ENCODE peak calls at places on chromosomes 3 and 15, in four cellular contexts. R is K562, N is GM12878, G is SK-N-SH. A is an unnamed sample.

GRCh38 chr3:29764603-29765254 is 483.9 kb downstream of the RBMS3 start:
- DNase-seq in R (no peak), N (no peak), G (no peak), A (no peak)

GRCh38 chr3:13019243-13019701 is 54.0 kb downstream of the IQSEC1 start:
- DNase-seq in R (peak), N (no peak), G (peak), A (peak)

GRCh38 chr3:126528800-126529541 is 5.0 kb downstream of the CHST13 start:
- DNase-seq in R (no peak), N (no peak), G (peak), A (no peak)

GRCh38 chr3:170154084-170154483 is 27.4 kb downstream of the PHC3 start:
- DNase-seq in R (no peak), N (no peak), G (no peak), A (no peak)

GRCh38 chr3:46829699-46830208 is 33.5 kb downstream of the MYL3 start:
- DNase-seq in R (no peak), N (peak), G (no peak), A (no peak)

GRCh38 chr3:63390831-63391230 is 112.7 kb downstream of the SYNPR start:
- DNase-seq in R (no peak), N (no peak), G (no peak), A (no peak)

GRCh38 chr15:64611085-64611484 is 150.7 kb downstream of the ZNF609 start:
- DNase-seq in R (no peak), N (no peak), G (no peak), A (no peak)

GRCh38 chr3:49805884-49806701 is 3.0 kb downstream of the INKA1 start:
- DNase-seq in R (peak), N (no peak), G (peak), A (peak)

GRCh38 chr3:121552379-121552778 is 6.6 kb upstream of the POLQ start:
- DNase-seq in R (peak), N (no peak), G (no peak), A (no peak)

GRCh38 chr3:146594843-146595482 is 10.2 kb downstream of the PLSCR5 start:
- DNase-seq in R (peak), N (no peak), G (no peak), A (no peak)

GRCh38 chr3:130424837-130425236 is 79.4 kb downstream of the COL6A5 start:
- DNase-seq in R (no peak), N (no peak), G (no peak), A (no peak)

GRCh38 chr3:32238816-32239637 is 547 bp downstream of the CMTM8 start:
- DNase-seq in R (no peak), N (no peak), G (no peak), A (peak)

GRCh38 chr3:123568034-123568433 is 16.8 kb downstream of the HACD2 start:
- DNase-seq in R (no peak), N (no peak), G (no peak), A (no peak)

GRCh38 chr15:76339302-76340197 is 3.0 kb downstream of the ISL2 start:
- DNase-seq in R (no peak), N (no peak), G (peak), A (peak)

GRCh38 chr3:94098487-94098886 is 35.6 kb downstream of the NSUN3 start:
- DNase-seq in R (no peak), N (no peak), G (no peak), A (no peak)

GRCh38 chr3:114440700-114441099 is 146.9 kb downstream of the TIGIT start:
- DNase-seq in R (no peak), N (no peak), G (no peak), A (no peak)

GRCh38 chr3:44104668-44105321 is 136.9 kb upstream of the TOPAZ1 start:
- DNase-seq in R (no peak), N (peak), G (no peak), A (no peak)

GRCh38 chr3:14000556-14000955 is 120.7 kb upstream of the WNT7A start:
- DNase-seq in R (no peak), N (no peak), G (no peak), A (no peak)

GRCh38 chr15:87349181-87349580 is 907.4 kb downstream of the NTRK3 start:
- DNase-seq in R (no peak), N (no peak), G (peak), A (no peak)

GRCh38 chr3:141798455-141798854 is 35.2 kb downstream of the GRK7 start:
- DNase-seq in R (no peak), N (no peak), G (no peak), A (no peak)

GRCh38 chr3:198028718-198029117 is 68.7 kb downstream of the LMLN start:
- DNase-seq in R (peak), N (no peak), G (no peak), A (no peak)

GRCh38 chr3:128504533-128504915 is 11.5 kb upstream of the GATA2 start:
- DNase-seq in R (no peak), N (no peak), G (no peak), A (no peak)

GRCh38 chr3:185559706-185560090 is 7.3 kb upstream of the LIPH start:
- DNase-seq in R (no peak), N (no peak), G (no peak), A (no peak)

GRCh38 chr3:154766765-154767503 is 313.2 kb upstream of the MME start:
- DNase-seq in R (no peak), N (no peak), G (no peak), A (no peak)

GRCh38 chr15:63358296-63359029 is 23.2 kb downstream of the CA12 start:
- DNase-seq in R (no peak), N (no peak), G (no peak), A (no peak)

GRCh38 chr3:72144773-72145505 is 360.0 kb upstream of the PROK2 start:
- DNase-seq in R (peak), N (no peak), G (peak), A (no peak)

GRCh38 chr3:107065094-107065861 is 312.0 kb upstream of the CCDC54 start:
- DNase-seq in R (no peak), N (no peak), G (peak), A (no peak)

GRCh38 chr15:56811586-56811985 is 78.3 kb upstream of the ZNF280D start:
- DNase-seq in R (no peak), N (no peak), G (no peak), A (no peak)

GRCh38 chr3:94310736-94311135 is 247.9 kb downstream of the NSUN3 start:
- DNase-seq in R (no peak), N (no peak), G (no peak), A (no peak)

GRCh38 chr3:56812749-56813655 is 11.3 kb upstream of the ARHGEF3 start:
- DNase-seq in R (no peak), N (no peak), G (no peak), A (no peak)

GRCh38 chr3:183131735-183132134 is 30.8 kb downstream of the LAMP3 start:
- DNase-seq in R (no peak), N (no peak), G (no peak), A (no peak)

GRCh38 chr3:108241721-108242120 is 19.5 kb upstream of the IFT57 start:
- DNase-seq in R (no peak), N (no peak), G (no peak), A (no peak)

GRCh38 chr3:159604151-159604581 is 384.5 kb upstream of the IL12A start:
- DNase-seq in R (no peak), N (no peak), G (no peak), A (no peak)

DNA sequence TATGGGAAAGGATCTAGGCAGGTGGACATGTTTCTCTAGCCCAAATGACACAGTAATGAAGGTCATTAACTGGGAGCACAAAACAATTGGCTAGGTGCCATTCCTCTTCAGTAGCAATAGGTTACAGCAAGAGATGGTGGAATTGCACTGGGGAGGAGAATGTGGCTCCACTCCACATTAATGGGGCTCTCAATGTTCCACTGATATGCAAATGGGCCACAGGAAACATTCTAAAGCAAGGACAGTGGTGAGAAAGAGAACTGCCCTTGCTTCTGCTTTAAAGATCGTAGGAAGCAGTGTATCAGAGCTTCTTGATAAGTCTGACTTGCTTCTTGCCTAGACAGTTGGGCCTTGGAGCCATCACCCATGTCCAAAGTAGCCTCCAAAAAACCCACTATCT is 271.4 kb upstream of the PPP2R3A start:
- DNase-seq in R (no peak), N (no peak), G (no peak), A (no peak)
- TF ChIP-seq USF1 in R (no peak), N (no peak), G (no peak), A (no peak)

GRCh38 chr15:47812436-47813109 is 95.3 kb downstream of the SEMA6D start:
- DNase-seq in R (no peak), N (peak), G (no peak), A (no peak)

GRCh38 chr15:47813985-47814384 is 96.7 kb downstream of the SEMA6D start:
- DNase-seq in R (no peak), N (peak), G (no peak), A (no peak)

GRCh38 chr15:47806008-47806407 is 88.7 kb downstream of the SEMA6D start:
- DNase-seq in R (no peak), N (no peak), G (peak), A (no peak)

DNA sequence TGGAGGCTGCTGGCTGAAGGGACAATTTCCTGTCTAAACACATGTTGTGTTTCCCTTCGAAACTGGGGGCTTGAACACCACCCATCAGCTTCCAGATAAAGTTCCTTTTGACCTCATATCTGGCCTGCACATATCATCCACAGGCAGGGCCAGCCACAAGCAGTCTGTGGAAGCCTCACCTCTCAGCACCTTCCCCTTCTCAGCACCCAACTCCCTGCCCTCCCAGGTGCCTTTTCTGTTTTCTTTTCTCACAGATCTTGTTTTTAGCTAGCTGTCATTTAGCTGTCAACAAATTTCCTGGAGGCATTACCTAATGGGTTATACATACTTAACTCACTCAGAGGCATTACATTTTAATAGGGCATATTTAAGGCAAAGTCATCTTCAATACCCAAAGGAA is 93.9 kb downstream of the SEMA6D start:
- DNase-seq in R (no peak), N (no peak), G (no peak), A (no peak)
- TF ChIP-seq USF1 in R (no peak), N (no peak), G (no peak), A (no peak)

GRCh38 chr15:25345943-25346342 is 92.9 kb downstream of the UBE3A start:
- DNase-seq in R (no peak), N (no peak), G (peak), A (peak)
- TF ChIP-seq USF1 in R (no peak), N (no peak), G (no peak), A (no peak)

GRCh38 chr15:66514586-66514985 is 9.5 kb downstream of the ZWILCH start:
- DNase-seq in R (no peak), N (no peak), G (no peak), A (no peak)

DNA sequence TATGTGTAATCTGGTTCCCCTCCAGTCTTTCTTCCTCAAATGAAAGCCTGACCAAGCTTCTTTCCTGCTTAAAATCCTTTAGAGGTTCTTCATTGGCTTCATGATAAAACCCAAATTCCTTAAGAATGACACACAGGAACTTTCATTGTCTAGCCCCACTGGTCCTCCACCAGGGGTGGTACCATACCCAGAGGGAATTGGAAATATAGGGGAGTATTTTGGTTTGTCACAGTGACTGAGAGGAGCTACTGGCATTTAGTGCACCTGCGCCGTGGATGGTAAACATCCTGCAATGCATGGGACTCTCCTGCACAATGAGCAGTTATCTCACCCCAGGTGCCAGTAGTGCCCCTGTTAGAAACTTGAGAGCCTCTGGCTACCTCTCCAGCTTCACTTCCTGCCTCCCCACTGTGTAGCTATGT is 10.8 kb downstream of the ZWILCH start:
- DNase-seq in R (no peak), N (no peak), G (no peak), A (no peak)
- TF ChIP-seq USF1 in R (no peak), N (no peak), G (no peak), A (no peak)

DNA sequence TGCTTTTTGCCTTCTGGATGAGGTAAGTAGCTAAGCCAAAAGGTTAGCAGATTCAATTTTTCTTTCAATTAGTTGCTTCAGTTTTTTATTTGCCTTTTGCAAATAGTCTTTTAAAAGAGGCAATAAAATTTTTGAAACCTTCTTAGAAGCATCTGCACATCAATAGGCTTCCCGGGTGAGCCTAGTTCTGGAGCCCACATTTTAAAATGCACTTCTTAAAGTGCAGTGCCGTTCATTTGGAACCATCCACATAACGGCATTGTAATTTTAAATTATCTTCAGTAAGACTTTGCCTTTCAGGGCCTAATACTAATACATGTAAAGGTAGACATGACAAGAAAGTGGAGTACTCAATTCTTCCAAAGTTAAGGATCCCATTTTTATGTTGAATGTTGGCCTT is 269.2 kb downstream of the THSD4 start:
- DNase-seq in R (no peak), N (no peak), G (no peak), A (no peak)
- TF ChIP-seq USF1 in R (no peak), N (no peak), G (no peak), A (no peak)

GRCh38 chr3:10299679-10300078 is 6.9 kb upstream of the GHRL start:
- DNase-seq in R (no peak), N (no peak), G (no peak), A (no peak)
- TF ChIP-seq USF1 in R (no peak), N (no peak), G (no peak), A (no peak)

GRCh38 chr3:16670191-16670590 is 65.0 kb upstream of the DAZL start:
- DNase-seq in R (no peak), N (no peak), G (no peak), A (peak)

GRCh38 chr3:16671690-16672089 is 66.5 kb upstream of the DAZL start:
- DNase-seq in R (no peak), N (no peak), G (no peak), A (no peak)

GRCh38 chr3:16673530-16673929 is 68.3 kb upstream of the DAZL start:
- DNase-seq in R (no peak), N (no peak), G (no peak), A (no peak)

GRCh38 chr3:16675805-16676204 is 70.6 kb upstream of the DAZL start:
- DNase-seq in R (no peak), N (no peak), G (no peak), A (no peak)
- TF ChIP-seq USF1 in R (no peak), N (no peak), G (no peak), A (no peak)

GRCh38 chr3:36964827-36965226 is 20.0 kb upstream of the TRANK1 start:
- DNase-seq in R (no peak), N (no peak), G (no peak), A (no peak)
- TF ChIP-seq USF1 in R (no peak), N (no peak), G (no peak), A (no peak)

DNA sequence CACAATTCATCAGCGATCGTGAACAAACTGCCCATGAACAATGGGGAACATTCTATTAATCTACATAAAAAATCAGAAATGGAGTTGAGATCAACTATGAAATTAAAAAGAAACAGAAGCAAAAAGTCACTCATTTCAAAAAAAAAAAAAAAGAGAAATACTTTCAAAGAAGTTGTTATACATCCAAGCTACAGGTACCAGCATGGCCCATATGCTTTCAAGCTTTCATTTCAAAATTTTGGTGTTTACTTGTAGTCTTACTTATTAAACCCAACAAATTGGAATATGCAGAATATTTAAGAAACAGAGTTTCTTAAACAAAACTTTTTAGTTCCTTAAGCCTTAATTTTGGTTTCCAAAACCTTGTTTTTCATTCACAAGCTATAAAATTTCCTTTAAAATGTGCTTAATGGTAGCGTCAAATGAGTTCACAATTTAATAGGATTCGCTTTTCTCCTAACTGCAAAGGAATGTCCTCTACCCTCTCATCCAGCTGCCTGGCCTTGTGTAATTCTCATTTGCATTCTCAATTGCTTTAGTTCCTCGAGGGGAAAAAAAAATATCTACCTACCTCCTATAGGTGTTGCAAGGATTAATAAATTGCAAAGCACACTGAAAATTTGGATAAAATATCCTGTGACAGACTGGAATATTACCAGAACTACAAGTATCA is 565.2 kb downstream of the ROBO1 start:
- DNase-seq in R (no peak), N (no peak), G (no peak), A (no peak)
- TF ChIP-seq USF1 in R (no peak), N (no peak), G (no peak), A (no peak)

A was measured in WTC11.